ENCODE peak calls at places on chromosomes 12 and 14, in eight cellular contexts. W is epithelial cell of esophagus, S is DND-41, R is left ventricle myocardium inferior, H is brain microvascular endothelial cell, T is AG04450, P is AG10803, A is fibroblast of the aortic adventitia. C is an unnamed sample.
A peak's percentile ranks its signal among the peaks of the same experiment; 100 is the strongest.

GRCh38 chr12:100926669-100927248 is 132.2 kb downstream of the ANO4 start:
- DNase-seq in A (peak; percentile 45), P (peak; percentile 12), T (no peak), H (no peak), S (no peak), R (no peak), W (peak; percentile 60), C (peak; percentile 19)

GRCh38 chr12:124698211-124698997 is 131.0 kb upstream of the NCOR2 start:
- DNase-seq in R (no peak), T (no peak), A (peak; percentile 98), P (peak; percentile 77), H (no peak), W (no peak), S (no peak), C (no peak)

GRCh38 chr12:120231316-120232011 is 30.6 kb upstream of the RPLP0 start:
- DNase-seq in P (peak; percentile 92), W (peak; percentile 97), T (peak; percentile 70), A (peak; percentile 84), H (peak; percentile 94), S (peak; percentile 76), R (peak; percentile 58), C (no peak)

GRCh38 chr14:21498540-21499526 is 12.3 kb downstream of the METTL3 start:
- DNase-seq in S (peak; percentile 31), T (no peak), A (peak; percentile 63), R (no peak), W (peak; percentile 62), H (peak; percentile 43), P (peak; percentile 52), C (no peak)

GRCh38 chr14:101019974-101020710 is 116.6 kb upstream of the RTL1 start:
- DNase-seq in P (no peak), R (peak; percentile 1), A (no peak), S (peak; percentile 1), T (no peak), W (no peak), H (no peak), C (no peak)

GRCh38 chr12:60123443-60124000 is 527.7 kb downstream of the SLC16A7 start:
- DNase-seq in R (no peak), H (no peak), A (peak; percentile 34), T (no peak), S (no peak), P (peak; percentile 49), W (no peak), C (no peak)

GRCh38 chr12:12398026-12398859 is 41.4 kb downstream of the BORCS5 start:
- DNase-seq in W (peak; percentile 98), S (no peak), H (peak; percentile 90), T (peak; percentile 89), P (peak; percentile 98), A (peak; percentile 95), R (peak; percentile 45), C (no peak)

GRCh38 chr14:82052778-82053177 is 519.1 kb upstream of the SEL1L start:
- DNase-seq in R (no peak), S (no peak), A (no peak), P (no peak), T (no peak), W (no peak), H (no peak), C (no peak)

GRCh38 chr12:84128117-84128991 is 784.2 kb downstream of the SLC6A15 start:
- DNase-seq in R (no peak), W (no peak), H (no peak), T (no peak), S (no peak), A (no peak), P (no peak), C (peak; percentile 21)

GRCh38 chr14:91835197-91835919 is 32.0 kb downstream of the TC2N start:
- DNase-seq in R (no peak), P (no peak), T (no peak), H (no peak), W (peak; percentile 23), A (no peak), S (no peak), C (no peak)

GRCh38 chr14:93978735-93979134 is 2.4 kb upstream of the ASB2 start:
- DNase-seq in A (no peak), S (no peak), T (no peak), P (no peak), R (no peak), H (no peak), W (no peak), C (no peak)

GRCh38 chr12:123897221-123897620 is 75.4 kb downstream of the CCDC92 start:
- DNase-seq in W (peak; percentile 69), H (peak; percentile 45), T (peak; percentile 55), A (peak; percentile 71), P (peak; percentile 71), R (no peak), S (no peak), C (no peak)

GRCh38 chr12:131808744-131809371 is 19.3 kb upstream of the MMP17 start:
- DNase-seq in W (no peak), T (no peak), P (no peak), H (no peak), R (peak; percentile 52), A (no peak), S (no peak), C (no peak)

GRCh38 chr14:64195194-64195593 is 99.0 kb downstream of the ESR2 start:
- DNase-seq in R (no peak), P (no peak), S (no peak), A (no peak), T (no peak), W (no peak), H (no peak), C (no peak)

GRCh38 chr12:116066381-116067230 is 210.9 kb downstream of the MED13L start:
- DNase-seq in S (peak; percentile 61), H (peak; percentile 36), T (no peak), P (peak; percentile 35), R (peak; percentile 23), A (peak; percentile 53), W (peak; percentile 65), C (peak; percentile 60)

GRCh38 chr12:76337583-76337982 is 10.6 kb downstream of the BBS10 start:
- DNase-seq in W (no peak), T (no peak), H (peak; percentile 63), P (peak; percentile 78), S (no peak), A (peak; percentile 82), R (no peak), C (no peak)

GRCh38 chr14:92317511-92317910 is 5.5 kb upstream of the SLC24A4 start:
- DNase-seq in H (peak; percentile 32), P (peak; percentile 54), A (peak; percentile 4), W (no peak), S (no peak), T (no peak), R (no peak), C (no peak)

GRCh38 chr12:9227953-9228352 is 19.8 kb upstream of the PZP start:
- DNase-seq in P (no peak), H (no peak), T (no peak), W (no peak), S (no peak), A (no peak), R (no peak), C (no peak)

GRCh38 chr12:110932048-110932447 is 11.7 kb upstream of the MYL2 start:
- DNase-seq in S (no peak), R (no peak), A (no peak), H (no peak), W (no peak), P (no peak), T (no peak), C (peak; percentile 54)

GRCh38 chr12:69120331-69120730 is 119.0 kb upstream of the CPSF6 start:
- DNase-seq in A (no peak), R (no peak), H (no peak), P (no peak), T (no peak), S (no peak), W (no peak), C (no peak)

GRCh38 chr14:53871947-53872346 is 84.7 kb downstream of the BMP4 start:
- DNase-seq in R (no peak), A (no peak), P (no peak), W (no peak), T (no peak), H (no peak), S (no peak), C (no peak)

GRCh38 chr14:99574099-99574880 is 29.7 kb downstream of the CCDC85C start:
- DNase-seq in T (peak; percentile 30), W (peak; percentile 15), A (peak; percentile 92), S (no peak), P (peak; percentile 66), R (peak; percentile 37), H (peak; percentile 55), C (peak; percentile 81)

GRCh38 chr14:33475623-33476022 is 475.3 kb downstream of the EGLN3 start:
- DNase-seq in A (peak; percentile 18), R (no peak), W (peak; percentile 60), S (peak; percentile 35), H (peak; percentile 59), T (no peak), P (peak; percentile 8), C (peak; percentile 69)

GRCh38 chr12:121383601-121384019 is 16.3 kb upstream of the RNF34 start:
- DNase-seq in R (no peak), W (no peak), A (no peak), P (no peak), S (no peak), T (no peak), H (no peak), C (no peak)
- TF ChIP-seq CTCF in R (no peak), W (peak; percentile 15), A (no peak), P (no peak), S (peak; percentile 33), T (no peak), H (no peak), C (no peak)

GRCh38 chr12:49626169-49626835 is 2.9 kb downstream of the PRPF40B start:
- DNase-seq in A (peak; percentile 27), S (no peak), R (no peak), H (no peak), W (peak; percentile 39), T (no peak), P (no peak), C (no peak)
- TF ChIP-seq CTCF in A (peak; percentile 29), S (peak; percentile 29), R (no peak), H (peak; percentile 25), W (no peak), T (peak; percentile 42), P (no peak), C (no peak)

DNA sequence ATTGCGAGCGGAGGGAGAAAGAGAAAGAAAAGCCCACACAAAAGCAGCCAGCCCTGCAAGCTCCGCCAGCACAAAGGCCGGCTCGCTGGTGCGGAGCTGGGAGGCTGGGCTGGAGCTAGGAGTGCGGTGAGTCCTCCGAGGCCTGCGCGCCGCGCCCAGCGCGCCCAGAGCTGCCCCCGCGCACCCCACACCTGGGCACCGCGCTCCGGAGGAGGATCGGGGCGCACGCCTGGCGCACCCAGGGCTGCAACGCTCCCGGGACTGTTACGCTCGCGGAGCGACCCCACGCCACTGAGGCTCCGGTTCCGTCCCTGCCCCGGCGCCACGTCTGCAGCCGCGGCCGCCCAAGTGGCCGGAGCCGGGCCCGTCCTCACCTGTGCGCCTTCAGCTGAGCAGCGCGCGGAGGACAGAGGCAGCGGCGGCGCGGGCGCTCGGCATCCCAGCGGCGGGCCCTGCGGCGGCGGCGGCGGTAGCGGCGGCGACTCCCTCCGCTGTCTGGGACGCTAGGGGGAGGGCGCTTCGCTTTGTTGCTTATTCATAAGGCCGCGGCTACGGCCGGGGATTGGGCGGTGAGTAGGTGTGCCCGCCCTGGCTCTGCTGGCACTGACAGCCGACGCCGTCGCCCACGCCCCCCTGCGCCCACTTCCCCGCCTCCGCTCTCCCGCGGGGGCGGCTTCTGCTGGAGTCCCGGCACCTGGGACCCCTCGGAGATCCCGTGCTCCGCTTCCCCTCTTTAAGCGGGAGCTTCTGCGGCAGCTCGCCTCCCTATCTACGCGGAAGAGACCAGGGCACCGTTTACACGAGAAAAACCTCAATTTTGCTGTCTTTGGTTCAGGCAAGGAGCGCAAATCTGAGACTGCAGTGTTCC is at the start of gene ARMH4:
- DNase-seq in S (peak; percentile 87), H (peak; percentile 61), A (peak; percentile 66), W (peak; percentile 86), T (peak; percentile 30), P (peak; percentile 77), R (peak; percentile 85), C (peak; percentile 90)
- TF ChIP-seq CTCF in S (no peak), H (no peak), A (peak; percentile 5), W (no peak), T (no peak), P (no peak), R (peak; percentile 52), C (peak; percentile 6)

GRCh38 chr12:52175411-52176350 is 16.1 kb downstream of the KRT80 start:
- DNase-seq in W (peak; percentile 94), T (no peak), A (no peak), H (no peak), P (no peak), S (no peak), R (no peak), C (peak; percentile 14)
- TF ChIP-seq CTCF in W (peak; percentile 70), T (peak; percentile 40), A (peak; percentile 24), H (peak; percentile 39), P (peak; percentile 30), S (no peak), R (peak; percentile 44), C (no peak)